ENCODE peak calls at places on chromosomes 7 and 10, in ten cellular contexts. One of them, this sample, is unnamed.

GRCh38 chr10:19904202-19904661 is 88.0 kb downstream of the PLXDC2 start:
- DNase-seq in posterior cingulate gyrus: no peak
- DNase-seq in GM19239: no peak
- DNase-seq in G401: no peak
- DNase-seq in ACHN: peak; percentile 56
- DNase-seq in H4: peak; percentile 23
- DNase-seq in transverse colon: no peak
- DNase-seq in nephron progenitor cell: no peak
- DNase-seq in stimulated activated CD8-positive, alpha-beta memory T cell treated with anti-CD3 and anti-CD28 coated beads, Interleukin-2, amount 100 ng/mL, for 1 hour: no peak
- DNase-seq in cardiac fibroblast: peak; percentile 18
- DNase-seq in this sample: no peak

GRCh38 chr7:101591504-101591903 is 37.6 kb downstream of the MYL10 start:
- DNase-seq in posterior cingulate gyrus: no peak
- DNase-seq in GM19239: no peak
- DNase-seq in G401: no peak
- DNase-seq in ACHN: no peak
- DNase-seq in H4: no peak
- DNase-seq in transverse colon: no peak
- DNase-seq in nephron progenitor cell: no peak
- DNase-seq in stimulated activated CD8-positive, alpha-beta memory T cell treated with anti-CD3 and anti-CD28 coated beads, Interleukin-2, amount 100 ng/mL, for 1 hour: no peak
- DNase-seq in cardiac fibroblast: no peak
- DNase-seq in this sample: no peak

GRCh38 chr10:82910301-82910700 is 1035.3 kb downstream of the NRG3 start:
- DNase-seq in posterior cingulate gyrus: no peak
- DNase-seq in GM19239: no peak
- DNase-seq in G401: no peak
- DNase-seq in ACHN: no peak
- DNase-seq in H4: no peak
- DNase-seq in transverse colon: no peak
- DNase-seq in nephron progenitor cell: no peak
- DNase-seq in stimulated activated CD8-positive, alpha-beta memory T cell treated with anti-CD3 and anti-CD28 coated beads, Interleukin-2, amount 100 ng/mL, for 1 hour: no peak
- DNase-seq in cardiac fibroblast: no peak
- DNase-seq in this sample: no peak

GRCh38 chr10:102604379-102604960 is 39.8 kb upstream of the TRIM8 start:
- DNase-seq in posterior cingulate gyrus: no peak
- DNase-seq in GM19239: no peak
- DNase-seq in G401: no peak
- DNase-seq in ACHN: peak; percentile 84
- DNase-seq in H4: peak; percentile 55
- DNase-seq in transverse colon: no peak
- DNase-seq in nephron progenitor cell: no peak
- DNase-seq in stimulated activated CD8-positive, alpha-beta memory T cell treated with anti-CD3 and anti-CD28 coated beads, Interleukin-2, amount 100 ng/mL, for 1 hour: no peak
- DNase-seq in cardiac fibroblast: peak; percentile 82
- DNase-seq in this sample: peak; percentile 22

GRCh38 chr10:13450078-13450477 is 78.7 kb downstream of the BEND7 start:
- DNase-seq in posterior cingulate gyrus: no peak
- DNase-seq in GM19239: no peak
- DNase-seq in G401: no peak
- DNase-seq in ACHN: no peak
- DNase-seq in H4: peak; percentile 10
- DNase-seq in transverse colon: no peak
- DNase-seq in nephron progenitor cell: no peak
- DNase-seq in stimulated activated CD8-positive, alpha-beta memory T cell treated with anti-CD3 and anti-CD28 coated beads, Interleukin-2, amount 100 ng/mL, for 1 hour: no peak
- DNase-seq in cardiac fibroblast: peak; percentile 26
- DNase-seq in this sample: no peak

GRCh38 chr10:129057856-129058663 is 409.0 kb upstream of the MGMT start:
- DNase-seq in posterior cingulate gyrus: no peak
- DNase-seq in GM19239: peak; percentile 25
- DNase-seq in G401: no peak
- DNase-seq in ACHN: no peak
- DNase-seq in H4: no peak
- DNase-seq in transverse colon: peak; percentile 57
- DNase-seq in nephron progenitor cell: no peak
- DNase-seq in stimulated activated CD8-positive, alpha-beta memory T cell treated with anti-CD3 and anti-CD28 coated beads, Interleukin-2, amount 100 ng/mL, for 1 hour: no peak
- DNase-seq in cardiac fibroblast: no peak
- DNase-seq in this sample: peak; percentile 20

GRCh38 chr7:149870701-149871483 is 2.9 kb upstream of the ATP6V0E2 start:
- DNase-seq in posterior cingulate gyrus: no peak
- DNase-seq in GM19239: no peak
- DNase-seq in G401: no peak
- DNase-seq in ACHN: no peak
- DNase-seq in H4: no peak
- DNase-seq in transverse colon: no peak
- DNase-seq in nephron progenitor cell: no peak
- DNase-seq in stimulated activated CD8-positive, alpha-beta memory T cell treated with anti-CD3 and anti-CD28 coated beads, Interleukin-2, amount 100 ng/mL, for 1 hour: no peak
- DNase-seq in cardiac fibroblast: no peak
- DNase-seq in this sample: no peak

GRCh38 chr7:27128034-27128433 is 2.5 kb downstream of the HOXA4 start:
- DNase-seq in posterior cingulate gyrus: peak; percentile 4
- DNase-seq in GM19239: no peak
- DNase-seq in G401: no peak
- DNase-seq in ACHN: no peak
- DNase-seq in H4: no peak
- DNase-seq in transverse colon: no peak
- DNase-seq in nephron progenitor cell: no peak
- DNase-seq in stimulated activated CD8-positive, alpha-beta memory T cell treated with anti-CD3 and anti-CD28 coated beads, Interleukin-2, amount 100 ng/mL, for 1 hour: no peak
- DNase-seq in cardiac fibroblast: no peak
- DNase-seq in this sample: no peak

GRCh38 chr7:152512711-152513110 is 76.9 kb upstream of the KMT2C start:
- DNase-seq in posterior cingulate gyrus: no peak
- DNase-seq in GM19239: no peak
- DNase-seq in G401: no peak
- DNase-seq in ACHN: no peak
- DNase-seq in H4: no peak
- DNase-seq in transverse colon: no peak
- DNase-seq in nephron progenitor cell: no peak
- DNase-seq in stimulated activated CD8-positive, alpha-beta memory T cell treated with anti-CD3 and anti-CD28 coated beads, Interleukin-2, amount 100 ng/mL, for 1 hour: no peak
- DNase-seq in cardiac fibroblast: no peak
- DNase-seq in this sample: no peak

GRCh38 chr10:92544296-92544695 is 29.6 kb downstream of the IDE start:
- DNase-seq in posterior cingulate gyrus: no peak
- DNase-seq in GM19239: no peak
- DNase-seq in G401: no peak
- DNase-seq in ACHN: no peak
- DNase-seq in H4: peak; percentile 44
- DNase-seq in transverse colon: no peak
- DNase-seq in nephron progenitor cell: no peak
- DNase-seq in stimulated activated CD8-positive, alpha-beta memory T cell treated with anti-CD3 and anti-CD28 coated beads, Interleukin-2, amount 100 ng/mL, for 1 hour: no peak
- DNase-seq in cardiac fibroblast: peak; percentile 44
- DNase-seq in this sample: no peak

GRCh38 chr10:12056758-12057157 is 12.0 kb upstream of the DHTKD1 start:
- DNase-seq in posterior cingulate gyrus: no peak
- DNase-seq in GM19239: no peak
- DNase-seq in G401: no peak
- DNase-seq in ACHN: no peak
- DNase-seq in H4: no peak
- DNase-seq in transverse colon: no peak
- DNase-seq in nephron progenitor cell: no peak
- DNase-seq in stimulated activated CD8-positive, alpha-beta memory T cell treated with anti-CD3 and anti-CD28 coated beads, Interleukin-2, amount 100 ng/mL, for 1 hour: no peak
- DNase-seq in cardiac fibroblast: peak; percentile 46
- DNase-seq in this sample: no peak